ENCODE peak calls at places on chromosomes 2 and 18, in four cellular contexts. H is HT1080; G is transverse colon; E is central memory CD4-positive, alpha-beta T cell. C is an unnamed sample.

GRCh38 chr2:10332402-10333246 is 29.9 kb downstream of the HPCAL1 start:
- DNase-seq in H (no peak), G (no peak), E (no peak), C (no peak)

GRCh38 chr2:43212931-43213330 is 13.5 kb downstream of the ZFP36L2 start:
- DNase-seq in H (no peak), G (no peak), E (no peak), C (no peak)

GRCh38 chr2:225584821-225585220 is 185.3 kb downstream of the NYAP2 start:
- DNase-seq in H (no peak), G (no peak), E (no peak), C (no peak)

GRCh38 chr2:9991829-9992273 is 40.4 kb downstream of the GRHL1 start:
- DNase-seq in H (peak), G (no peak), E (no peak), C (no peak)

GRCh38 chr2:205929445-205930027 is 156.4 kb downstream of the INO80D start:
- DNase-seq in H (no peak), G (peak), E (no peak), C (no peak)

GRCh38 chr18:11947214-11948119 is 33.8 kb upstream of the IMPA2 start:
- DNase-seq in H (peak), G (peak), E (peak), C (peak)

GRCh38 chr2:112216158-112216557 is 38.7 kb downstream of the ZC3H8 start:
- DNase-seq in H (peak), G (no peak), E (no peak), C (no peak)

GRCh38 chr2:236117861-236118269 is 50.3 kb downstream of the GBX2 start:
- DNase-seq in H (no peak), G (no peak), E (no peak), C (no peak)

GRCh38 chr18:31819106-31819924 is 58.6 kb upstream of the SLC25A52 start:
- DNase-seq in H (peak), G (no peak), E (peak), C (peak)

GRCh38 chr18:23867011-23867410 is 147.5 kb upstream of the TTC39C start:
- DNase-seq in H (no peak), G (no peak), E (no peak), C (no peak)

GRCh38 chr18:21741511-21742322 is 1.1 kb downstream of the MIB1 start:
- DNase-seq in H (peak), G (peak), E (peak), C (no peak)

GRCh38 chr2:55826246-55826645 is 97.3 kb downstream of the EFEMP1 start:
- DNase-seq in H (no peak), G (no peak), E (no peak), C (no peak)

GRCh38 chr18:37421349-37422080 is 144.1 kb downstream of the CELF4 start:
- DNase-seq in H (peak), G (no peak), E (no peak), C (no peak)